ENCODE peak calls at places on chromosome 16, in seven cellular contexts. X is stimulated activated CD8-positive, alpha-beta memory T cell treated with anti-CD3 and anti-CD28 coated beads, Interleukin-15, amount 100 ng/mL, for 1 hour; R is fibroblast of lung; A is osteocyte; Y is WTC11; P is mucosa of gallbladder; U is SHP77. B is an unnamed sample.

GRCh38 chr16:79434771-79435170 is 165.8 kb downstream of the MAF start:
- DNase-seq in X (no peak), R (no peak), A (no peak), Y (no peak), P (no peak), U (no peak), B (no peak)

GRCh38 chr16:57694556-57695377 is at the start of gene DRC7:
- DNase-seq in X (no peak), R (peak; percentile 41), A (no peak), Y (peak; percentile 74), P (peak; percentile 66), U (peak; percentile 61), B (peak; percentile 16)

GRCh38 chr16:9256196-9256595 is 164.8 kb downstream of the HAPSTR1 start:
- DNase-seq in X (no peak), R (no peak), A (no peak), Y (peak; percentile 90), P (no peak), U (peak; percentile 12), B (no peak)

GRCh38 chr16:23784811-23785447 is 30.1 kb downstream of the CHP2 start:
- DNase-seq in X (no peak), R (peak; percentile 38), A (no peak), Y (no peak), P (no peak), U (no peak), B (no peak)

GRCh38 chr16:85980686-85981085 is 81.7 kb downstream of the IRF8 start:
- DNase-seq in X (no peak), R (no peak), A (no peak), Y (no peak), P (no peak), U (no peak), B (no peak)

GRCh38 chr16:48123104-48123788 is 32.5 kb downstream of the ABCC12 start:
- DNase-seq in X (no peak), R (peak; percentile 99), A (no peak), Y (no peak), P (no peak), U (no peak), B (peak; percentile 68)

GRCh38 chr16:82146957-82147356 is 23.1 kb downstream of the MPHOSPH6 start:
- DNase-seq in X (no peak), R (no peak), A (no peak), Y (no peak), P (no peak), U (no peak), B (peak; percentile 94)

GRCh38 chr16:10608687-10609409 is 28.4 kb upstream of the EMP2 start:
- DNase-seq in X (no peak), R (peak; percentile 62), A (no peak), Y (no peak), P (no peak), U (no peak), B (no peak)

GRCh38 chr16:28534542-28535373 is 4.0 kb downstream of the NUPR1 start:
- DNase-seq in X (no peak), R (no peak), A (no peak), Y (no peak), P (no peak), U (no peak), B (no peak)

GRCh38 chr16:85567101-85567866 is 45.8 kb upstream of the GSE1 start:
- DNase-seq in X (no peak), R (no peak), A (no peak), Y (no peak), P (no peak), U (no peak), B (no peak)

GRCh38 chr16:6265956-6266355 is 1066.7 kb upstream of the RBFOX1 start:
- DNase-seq in X (no peak), R (peak; percentile 26), A (no peak), Y (no peak), P (no peak), U (no peak), B (no peak)

GRCh38 chr16:10016761-10017160 is 165.5 kb downstream of the GRIN2A start:
- DNase-seq in X (no peak), R (no peak), A (no peak), Y (no peak), P (no peak), U (no peak), B (no peak)

GRCh38 chr16:9869776-9870175 is 312.5 kb downstream of the GRIN2A start:
- DNase-seq in X (no peak), R (no peak), A (no peak), Y (no peak), P (no peak), U (no peak), B (no peak)

GRCh38 chr16:10219742-10220141 is 37.5 kb upstream of the GRIN2A start:
- DNase-seq in X (no peak), R (no peak), A (no peak), Y (no peak), P (no peak), U (no peak), B (no peak)

GRCh38 chr16:73385701-73386100 is 337.8 kb upstream of the ZFHX3 start:
- DNase-seq in X (no peak), R (no peak), A (no peak), Y (no peak), P (no peak), U (no peak), B (no peak)

GRCh38 chr16:20402651-20403050 is 1.9 kb downstream of the PDILT start:
- DNase-seq in X (no peak), R (no peak), A (no peak), Y (no peak), P (no peak), U (no peak), B (no peak)

GRCh38 chr16:67456383-67457140 is 24.4 kb downstream of the ATP6V0D1 start:
- DNase-seq in X (no peak), R (peak; percentile 55), A (no peak), Y (peak; percentile 61), P (peak; percentile 61), U (peak; percentile 26), B (no peak)

GRCh38 chr16:81817789-81818304 is 38.8 kb downstream of the PLCG2 start:
- DNase-seq in X (no peak), R (no peak), A (no peak), Y (no peak), P (no peak), U (no peak), B (no peak)

GRCh38 chr16:85634747-85635544 is 21.8 kb downstream of the GSE1 start:
- DNase-seq in X (no peak), R (no peak), A (no peak), Y (peak; percentile 41), P (no peak), U (no peak), B (no peak)

GRCh38 chr16:15052747-15053476 is 3.0 kb downstream of the NTAN1 start:
- DNase-seq in X (no peak), R (no peak), A (no peak), Y (no peak), P (no peak), U (no peak), B (no peak)

GRCh38 chr16:58063377-58064076 is 38.0 kb downstream of the MMP15 start:
- DNase-seq in X (no peak), R (no peak), A (no peak), Y (no peak), P (no peak), U (no peak), B (peak; percentile 27)

GRCh38 chr16:74868501-74868900 is 93.9 kb upstream of the FA2H start:
- DNase-seq in X (no peak), R (peak; percentile 50), A (no peak), Y (no peak), P (no peak), U (no peak), B (no peak)

GRCh38 chr16:28298511-28298878 is 6.2 kb downstream of the SBK1 start:
- DNase-seq in X (no peak), R (no peak), A (no peak), Y (peak; percentile 58), P (no peak), U (no peak), B (no peak)

GRCh38 chr16:76535-77272 is 1.3 kb upstream of the MPG start:
- DNase-seq in X (no peak), R (peak; percentile 86), A (no peak), Y (no peak), P (peak; percentile 49), U (peak; percentile 41), B (peak; percentile 32)